ENCODE peak calls at places on chromosome 12, in ten cellular contexts. W is cardiac muscle cell, S is HepG2, D is small intestine, T is Peyer's patch, O is neuronal stem cell, N is tibial artery, L is H9, M is aorta, X is mammary epithelial cell. G is an unnamed sample.
A peak's percentile ranks its signal among the peaks of the same experiment; 100 is the strongest.

GRCh38 chr12:102394200-102394599 is 86.2 kb downstream of the IGF1 start:
- DNase-seq in N (no peak), O (no peak), M (no peak), S (no peak), L (no peak), W (no peak), X (no peak), D (no peak), T (no peak), G (no peak)

GRCh38 chr12:116354950-116355779 is 77.7 kb upstream of the MED13L start:
- DNase-seq in O (no peak), D (no peak), S (no peak), X (no peak), T (no peak), L (no peak), M (no peak), W (no peak), N (no peak), G (no peak)

GRCh38 chr12:91628656-91629055 is 446.0 kb upstream of the DCN start:
- DNase-seq in M (no peak), N (no peak), X (peak; percentile 16), W (no peak), T (no peak), L (no peak), O (no peak), D (no peak), S (no peak), G (no peak)

GRCh38 chr12:117284160-117284559 is 77.3 kb downstream of the NOS1 start:
- DNase-seq in L (no peak), X (no peak), T (no peak), W (no peak), D (no peak), M (no peak), N (no peak), O (no peak), S (no peak), G (no peak)

GRCh38 chr12:49094104-49094948 is at the start of gene DHH:
- DNase-seq in M (peak; percentile 67), O (no peak), D (no peak), T (peak; percentile 59), N (peak; percentile 74), S (no peak), W (peak; percentile 16), L (peak; percentile 80), X (no peak), G (peak; percentile 61)

GRCh38 chr12:107468182-107468581 is 217.4 kb upstream of the PWP1 start:
- DNase-seq in X (no peak), S (no peak), W (no peak), M (no peak), N (no peak), T (no peak), D (no peak), O (no peak), L (peak; percentile 39), G (no peak)

GRCh38 chr12:53561590-53561953 is 54.3 kb upstream of the NPFF start:
- DNase-seq in L (no peak), S (peak; percentile 56), O (no peak), N (no peak), T (no peak), M (no peak), W (peak; percentile 88), X (peak; percentile 81), D (peak; percentile 26), G (no peak)

GRCh38 chr12:54603872-54604271 is 15.4 kb upstream of the PPP1R1A start:
- DNase-seq in S (no peak), X (no peak), T (no peak), W (no peak), L (peak; percentile 26), M (no peak), D (no peak), O (no peak), N (peak; percentile 15), G (no peak)

GRCh38 chr12:80472912-80473500 is 29.0 kb downstream of the PTPRQ start:
- DNase-seq in O (peak; percentile 6), X (peak; percentile 62), N (no peak), M (no peak), L (no peak), S (peak; percentile 35), T (no peak), W (peak; percentile 81), D (peak; percentile 7), G (peak; percentile 19)

GRCh38 chr12:27293463-27293862 is 39.2 kb upstream of the BMAL2 start:
- DNase-seq in L (no peak), W (peak; percentile 34), X (no peak), T (no peak), M (no peak), N (no peak), S (no peak), D (no peak), O (no peak), G (no peak)

GRCh38 chr12:8012910-8013309 is 19.6 kb upstream of the FOXJ2 start:
- DNase-seq in L (no peak), S (no peak), W (no peak), T (no peak), O (no peak), N (no peak), M (no peak), D (no peak), X (no peak), G (no peak)

GRCh38 chr12:127774828-127775227 is 492.1 kb upstream of the TMEM132C start:
- DNase-seq in T (no peak), X (no peak), D (no peak), M (no peak), N (no peak), L (no peak), O (no peak), S (no peak), W (no peak), G (no peak)

GRCh38 chr12:53053223-53054111 is 3.6 kb downstream of the TNS2 start:
- DNase-seq in W (peak; percentile 37), O (no peak), S (peak; percentile 77), T (peak; percentile 90), X (peak; percentile 72), M (peak; percentile 68), D (peak; percentile 91), N (peak; percentile 89), L (peak; percentile 93), G (no peak)

GRCh38 chr12:108634225-108634795 is 616 bp upstream of the SELPLG start:
- DNase-seq in D (no peak), L (peak; percentile 54), N (peak; percentile 61), X (no peak), O (no peak), W (no peak), T (peak; percentile 76), S (no peak), M (peak; percentile 61), G (peak; percentile 78)

DNA sequence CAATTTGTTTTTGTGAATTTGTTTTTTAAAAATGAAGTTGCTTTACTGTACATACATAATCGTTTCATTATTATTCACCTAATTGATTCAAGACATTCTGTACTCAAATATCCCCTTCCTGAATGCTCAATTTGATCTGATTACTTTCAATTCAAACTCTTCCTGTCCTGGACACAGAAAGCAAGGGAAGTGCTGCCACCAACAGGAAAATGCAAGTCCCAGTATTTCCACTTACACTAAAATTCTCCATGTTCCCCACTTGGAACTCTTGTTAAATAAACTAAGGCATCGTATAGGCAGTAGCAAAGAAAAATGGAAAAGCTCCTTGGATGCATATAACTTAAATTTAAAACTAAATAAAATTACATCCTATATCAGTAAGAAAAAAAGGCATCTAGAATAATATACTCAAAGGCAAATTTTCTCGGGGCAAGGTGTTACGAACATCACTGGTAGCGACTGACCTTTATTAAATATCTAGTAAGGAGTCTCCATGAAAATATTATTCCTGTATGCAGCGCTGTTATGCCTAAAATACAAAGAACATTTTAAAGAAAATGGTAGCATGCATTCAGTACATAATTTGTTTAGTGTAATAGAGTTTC is 72.0 kb upstream of the DBX2 start:
- DNase-seq in T (no peak), D (peak; percentile 16), X (peak; percentile 27), O (peak; percentile 42), W (peak; percentile 54), S (peak; percentile 17), M (no peak), N (no peak), L (no peak), G (no peak)
- H3K27ac ChIP-seq in T (no peak overlapping the region), D (no peak overlapping the region), X (no peak overlapping the region), O (no peak overlapping the region), W (no peak overlapping the region), S (no peak overlapping the region), M (no peak overlapping the region), N (no peak overlapping the region), L (no peak overlapping the region), G (no peak overlapping the region)

DNA sequence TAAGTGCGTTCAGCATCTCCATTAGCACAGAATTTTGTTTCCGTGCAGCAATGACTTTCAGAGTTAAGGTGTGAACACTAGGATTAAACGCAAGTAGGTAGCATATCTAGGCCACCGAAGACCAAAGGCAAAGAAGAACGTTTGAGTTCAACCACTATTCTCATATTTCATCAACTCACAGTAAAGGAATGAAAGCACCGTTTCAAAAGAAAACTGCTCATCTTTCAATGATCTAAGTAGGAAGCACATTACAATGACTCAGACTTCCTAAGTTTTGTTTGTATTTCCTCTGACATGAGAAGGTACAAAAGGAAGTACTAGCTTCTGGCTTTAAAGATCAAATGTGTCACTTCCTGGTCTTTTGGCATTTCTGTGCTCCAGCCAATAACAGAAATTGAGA is 57.6 kb downstream of the ACADS start:
- DNase-seq in T (no peak), O (no peak), N (no peak), L (no peak), D (no peak), X (peak; percentile 48), W (peak; percentile 25), M (no peak), S (peak; percentile 29), G (no peak)
- H3K27me3 ChIP-seq in T (no peaks in the 10 kb centered on the region), O (no peaks in the 10 kb centered on the region), N (no peaks in the 10 kb centered on the region), L (no peaks in the 10 kb centered on the region), D (no peaks in the 10 kb centered on the region), X (no peaks in the 10 kb centered on the region), W (no peaks in the 10 kb centered on the region), M (no peaks in the 10 kb centered on the region), S (no peaks in the 10 kb centered on the region), G (no peaks in the 10 kb centered on the region)

GRCh38 chr12:19387182-19387581 is 52.1 kb upstream of the AEBP2 start:
- DNase-seq in W (peak; percentile 57), S (no peak), X (no peak), O (no peak), L (no peak), D (no peak), T (no peak), M (no peak), N (no peak), G (no peak)

GRCh38 chr12:19388131-19388549 is 51.2 kb upstream of the AEBP2 start:
- DNase-seq in O (no peak), D (no peak), L (peak; percentile 20), W (peak; percentile 61), T (no peak), S (no peak), N (no peak), M (no peak), X (no peak), G (no peak)

DNA sequence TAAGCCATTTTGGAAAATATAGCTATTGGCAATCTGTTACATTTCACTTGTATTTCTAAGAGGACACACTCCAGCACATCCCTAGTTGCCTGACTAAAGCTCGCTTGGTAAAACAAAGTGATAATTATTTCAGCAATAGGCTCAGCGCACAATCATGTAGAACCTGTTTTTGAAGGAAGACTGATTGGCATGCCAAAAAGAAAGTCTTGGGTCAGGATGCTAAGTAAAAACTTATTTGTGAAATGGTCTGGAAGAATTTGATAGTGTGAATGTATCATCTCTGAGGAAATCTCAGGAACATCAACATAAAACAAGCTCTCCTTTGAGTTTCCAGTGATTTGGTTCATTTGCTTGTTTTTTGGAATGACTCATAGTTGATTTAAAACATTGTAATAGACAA is 49.1 kb upstream of the AEBP2 start:
- DNase-seq in D (no peak), W (no peak), X (no peak), L (no peak), M (no peak), T (no peak), S (no peak), N (no peak), O (no peak), G (no peak)
- H3K27ac ChIP-seq in D (no peak overlapping the region), W (no peak overlapping the region), X (no peak overlapping the region), L (no peak overlapping the region), M (no peak overlapping the region), T (no peak overlapping the region), S (no peak overlapping the region), N (no peak overlapping the region), O (no peak overlapping the region), G (no peak overlapping the region)

GRCh38 chr12:110015132-110015531 is 15.9 kb downstream of the ANKRD13A start:
- DNase-seq in S (no peak), O (no peak), W (no peak), D (no peak), N (no peak), X (no peak), L (no peak), T (no peak), M (no peak), G (no peak)
- H3K27me3 ChIP-seq in S (no peaks in the 10 kb centered on the region), O (no peaks in the 10 kb centered on the region), W (no peaks in the 10 kb centered on the region), D (no peaks in the 10 kb centered on the region), N (no peaks in the 10 kb centered on the region), X (no peaks in the 10 kb centered on the region), L (no peaks in the 10 kb centered on the region), T (no peaks in the 10 kb centered on the region), M (no peaks in the 10 kb centered on the region), G (no peaks in the 10 kb centered on the region)

G was measured in lower lobe of right lung.